ENCODE peak calls at places on chromosome 20, in four cellular contexts. O is SJCRH30, D is K562, F is aorta. L is an unnamed sample.

GRCh38 chr20:53210931-53211330 is 238.8 kb downstream of the TSHZ2 start:
- DNase-seq in O (no peak), D (no peak), F (no peak), L (no peak)

GRCh38 chr20:33653900-33654596 is 8.1 kb upstream of the C20orf144 start:
- DNase-seq in O (peak; percentile 21), D (no peak), F (peak; percentile 75), L (no peak)

GRCh38 chr20:62724692-62725595 is 16.3 kb downstream of the NTSR1 start:
- DNase-seq in O (no peak), D (no peak), F (peak; percentile 54), L (no peak)

GRCh38 chr20:2387180-2387577 is 6.5 kb downstream of the TGM6 start:
- DNase-seq in O (peak; percentile 40), D (peak; percentile 63), F (no peak), L (no peak)

GRCh38 chr20:62219992-62220665 is at the start of gene HRH3:
- DNase-seq in O (peak; percentile 71), D (peak; percentile 89), F (no peak), L (no peak)

GRCh38 chr20:51008718-51009117 is 14.2 kb downstream of the KCNG1 start:
- DNase-seq in O (no peak), D (no peak), F (no peak), L (no peak)

GRCh38 chr20:2507875-2508630 is 662 bp downstream of the ZNF343 start:
- DNase-seq in O (no peak), D (peak; percentile 34), F (no peak), L (peak; percentile 14)

GRCh38 chr20:45337367-45338120 is 10.7 kb downstream of the SDC4 start:
- DNase-seq in O (peak; percentile 74), D (peak; percentile 82), F (peak; percentile 90), L (peak; percentile 53)

GRCh38 chr20:17833036-17833674 is 133.4 kb downstream of the BANF2 start:
- DNase-seq in O (no peak), D (no peak), F (no peak), L (no peak)

GRCh38 chr20:33105336-33105924 is 26.0 kb downstream of the BPIFB4 start:
- DNase-seq in O (no peak), D (no peak), F (no peak), L (no peak)

GRCh38 chr20:44200983-44201382 is 9.6 kb downstream of the OSER1 start:
- DNase-seq in O (no peak), D (no peak), F (no peak), L (no peak)

GRCh38 chr20:1415667-1416468 is 23.0 kb upstream of the FKBP1A start:
- DNase-seq in O (peak; percentile 67), D (peak; percentile 64), F (no peak), L (no peak)

GRCh38 chr20:47723322-47723721 is 62.0 kb downstream of the SULF2 start:
- DNase-seq in O (no peak), D (no peak), F (peak; percentile 43), L (no peak)

GRCh38 chr20:15673206-15673605 is 900.0 kb downstream of the KIF16B start:
- DNase-seq in O (no peak), D (no peak), F (no peak), L (no peak)

GRCh38 chr20:38671186-38671585 is 53.1 kb upstream of the SLC32A1 start:
- DNase-seq in O (no peak), D (no peak), F (no peak), L (no peak)

GRCh38 chr20:18694071-18694470 is 106.2 kb downstream of the DTD1 start:
- DNase-seq in O (no peak), D (no peak), F (no peak), L (no peak)

GRCh38 chr20:58850693-58851174 is at the start of gene GNAS-AS1:
- DNase-seq in O (no peak), D (peak; percentile 83), F (peak; percentile 90), L (peak; percentile 85)

GRCh38 chr20:31845300-31845863 is at the start of gene FOXS1:
- DNase-seq in O (peak; percentile 95), D (no peak), F (peak; percentile 92), L (peak; percentile 64)

GRCh38 chr20:325889-326644 is 715 bp downstream of the SOX12 start:
- DNase-seq in O (peak; percentile 76), D (peak; percentile 48), F (peak; percentile 92), L (peak; percentile 57)

GRCh38 chr20:8527998-8528397 is 395.9 kb downstream of the PLCB1 start:
- DNase-seq in O (no peak), D (no peak), F (no peak), L (no peak)

GRCh38 chr20:45946149-45946970 is 11.9 kb downstream of the PCIF1 start:
- DNase-seq in O (no peak), D (no peak), F (no peak), L (no peak)

GRCh38 chr20:21396921-21397340 is 395 bp downstream of the NKX2-4 start:
- DNase-seq in O (peak; percentile 34), D (no peak), F (no peak), L (no peak)

GRCh38 chr20:17691758-17692157 is 8.0 kb upstream of the BANF2 start:
- DNase-seq in O (no peak), D (no peak), F (no peak), L (no peak)

GRCh38 chr20:35579196-35579595 is 36.4 kb upstream of the SPAG4 start:
- DNase-seq in O (no peak), D (no peak), F (peak; percentile 38), L (no peak)

GRCh38 chr20:30910937-30911725 is 346.3 kb upstream of the DEFB115 start:
- DNase-seq in O (no peak), D (no peak), F (no peak), L (no peak)

GRCh38 chr20:53942121-53942816 is 128.1 kb downstream of the BCAS1 start:
- DNase-seq in O (peak; percentile 33), D (no peak), F (no peak), L (no peak)

GRCh38 chr20:45328451-45328850 is 19.8 kb downstream of the SDC4 start:
- DNase-seq in O (no peak), D (no peak), F (no peak), L (no peak)

GRCh38 chr20:20217626-20218025 is 150.3 kb upstream of the INSM1 start:
- DNase-seq in O (no peak), D (no peak), F (no peak), L (no peak)

GRCh38 chr20:856361-856775 is 22.9 kb downstream of the FAM110A start:
- DNase-seq in O (peak; percentile 77), D (no peak), F (peak; percentile 79), L (no peak)

GRCh38 chr20:52295556-52295955 is 104.0 kb upstream of the ZFP64 start:
- DNase-seq in O (no peak), D (no peak), F (no peak), L (no peak)

DNA sequence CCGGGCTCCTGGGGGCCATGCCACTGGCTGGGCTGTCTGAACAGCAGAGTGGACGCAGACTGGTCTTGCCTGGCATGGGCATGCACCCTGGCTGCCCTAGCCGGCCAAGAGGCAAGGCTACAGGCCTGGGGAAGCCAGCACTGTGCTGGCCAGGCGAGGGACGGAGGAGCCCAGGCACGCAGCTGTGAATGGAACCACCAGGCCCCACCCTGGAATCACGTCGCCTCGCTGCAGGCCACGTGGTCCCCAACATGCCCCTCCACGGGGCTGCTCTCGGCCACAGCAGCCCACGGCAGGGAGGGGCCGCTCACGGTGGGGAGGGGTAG is 4.0 kb downstream of the UCKL1 start:
- DNase-seq in O (no peak), D (no peak), F (no peak), L (no peak)
- H3K27ac ChIP-seq in O (no peak overlapping the region), D (no peak overlapping the region), F (no peak overlapping the region), L (peak overlapping the region; percentile 97)

DNA sequence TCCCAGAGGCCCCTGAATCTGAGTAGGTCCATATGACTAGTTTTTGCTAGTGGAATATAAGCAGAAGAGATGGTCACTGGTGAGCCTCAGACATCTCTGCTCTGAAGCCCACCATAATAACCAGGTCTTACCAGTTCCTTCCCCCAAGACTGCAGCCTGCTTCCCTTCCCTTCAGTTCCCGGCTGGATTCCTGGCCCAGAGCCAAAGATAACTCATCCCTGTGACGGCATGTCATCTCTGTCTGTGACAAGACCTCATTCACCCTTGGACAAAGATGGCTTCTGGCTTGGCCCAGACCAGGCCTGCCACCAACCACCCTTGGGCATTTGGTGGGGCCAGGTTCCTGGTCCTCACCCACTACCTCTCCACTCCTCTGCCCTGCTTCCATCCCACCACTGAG is 145.5 kb upstream of the TOP1 start:
- DNase-seq in O (no peak), D (no peak), F (no peak), L (peak; percentile 14)
- H3K4me1 ChIP-seq in O (no peaks in the 10 kb centered on the region), D (no peaks in the 10 kb centered on the region), F (no peaks in the 10 kb centered on the region), L (no peaks in the 10 kb centered on the region)

DNA sequence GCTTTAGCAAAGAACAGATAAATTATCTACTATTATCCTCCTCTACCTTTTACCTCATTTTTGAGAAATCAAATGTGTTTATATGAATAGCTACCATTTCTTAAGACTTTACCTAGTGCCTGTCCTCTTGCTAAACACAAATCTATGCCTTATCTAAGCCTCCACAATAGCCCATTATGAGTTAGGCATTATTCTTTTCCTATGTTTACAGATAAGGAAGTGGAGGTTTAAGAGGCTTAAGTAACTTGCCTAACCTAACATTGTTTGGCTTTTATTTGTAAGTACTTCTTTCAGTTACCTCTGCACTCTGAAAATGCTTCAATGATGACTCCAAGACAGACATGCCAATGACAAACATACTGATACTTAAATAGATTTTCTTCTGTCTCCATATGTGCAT is 384.6 kb downstream of the BMP2 start:
- DNase-seq in O (no peak), D (no peak), F (no peak), L (no peak)
- H3K4me3 ChIP-seq in O (no peak overlapping the region), D (no peak overlapping the region), F (no peak overlapping the region), L (no peak overlapping the region)

DNA sequence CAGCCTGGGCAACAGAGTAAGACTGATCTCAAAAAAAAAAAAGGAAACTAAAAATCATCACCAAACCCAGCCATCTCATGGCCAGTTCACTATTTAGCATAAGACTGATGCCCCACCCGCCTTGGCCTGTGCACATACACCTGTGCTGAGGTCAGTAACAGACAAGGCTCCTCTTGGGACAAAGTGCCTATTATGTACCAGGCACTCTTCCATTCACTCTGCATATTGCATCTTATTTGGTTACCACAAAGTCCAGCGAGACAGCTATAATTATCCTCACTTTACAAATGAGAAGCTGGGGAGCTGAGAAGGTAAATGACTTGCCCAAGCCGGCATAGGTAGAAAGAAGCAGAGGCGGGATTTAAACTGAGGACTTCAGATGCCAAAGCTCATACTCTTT is 3.8 kb downstream of the PTPRT start:
- DNase-seq in O (no peak), D (no peak), F (no peak), L (no peak)
- H3K27ac ChIP-seq in O (no peak overlapping the region), D (no peak overlapping the region), F (no peak overlapping the region), L (no peak overlapping the region)

GRCh38 chr20:25055711-25056492 is 2.0 kb downstream of the ACSS1 start:
- DNase-seq in O (no peak), D (peak; percentile 57), F (no peak), L (no peak)

GRCh38 chr20:25058051-25058796 is at the start of gene ACSS1:
- DNase-seq in O (peak; percentile 46), D (no peak), F (peak; percentile 86), L (peak; percentile 80)

GRCh38 chr20:25054995-25055629 is 2.8 kb downstream of the ACSS1 start:
- DNase-seq in O (no peak), D (no peak), F (peak; percentile 73), L (no peak)

GRCh38 chr20:25057234-25058050 is 497 bp downstream of the ACSS1 start:
- DNase-seq in O (peak; percentile 40), D (no peak), F (peak; percentile 91), L (peak; percentile 81)

GRCh38 chr20:25056601-25057233 is 1.2 kb downstream of the ACSS1 start:
- DNase-seq in O (no peak), D (no peak), F (peak; percentile 82), L (no peak)
- H3K4me1 ChIP-seq in O (peaks cover 19% of the 10 kb centered on the region), D (peaks cover 24% of the 10 kb centered on the region), F (peaks cover 11% of the 10 kb centered on the region), L (peaks cover 70% of the 10 kb centered on the region)